ENCODE peak calls at places on chromosomes 11 and 22, in nine cellular contexts. S is H9, P is heart right ventricle, C is lung, L is GM23248, H is mammary epithelial cell, M is GM12878, N is NT2/D1, B is tibial nerve. K is an unnamed sample. For H3K9me3, the result is how much of the 10 kb centered on the place peaks cover.

GRCh38 chr11:68432874-68433273 is 27.7 kb upstream of the PPP6R3 start:
- DNase-seq in B (no peak), M (no peak), N (no peak), H (no peak), P (no peak), S (no peak), L (no peak), C (no peak), K (no peak)

GRCh38 chr22:35109613-35110012 is 43.7 kb downstream of the ISX start:
- DNase-seq in L (no peak), H (no peak), B (no peak), S (no peak), N (no peak), C (no peak), M (no peak), P (no peak), K (no peak)

GRCh38 chr11:61495801-61496601 is 12.5 kb upstream of the LRRC10B start:
- DNase-seq in P (no peak), N (no peak), H (no peak), L (no peak), B (no peak), M (no peak), C (no peak), S (no peak), K (no peak)

GRCh38 chr22:22712666-22713365 is 68.4 kb downstream of the GGTLC2 start:
- DNase-seq in H (no peak), P (no peak), B (no peak), L (no peak), N (no peak), M (no peak), S (no peak), C (peak), K (no peak)

GRCh38 chr22:50148166-50148500 is 22.4 kb upstream of the PANX2 start:
- DNase-seq in P (no peak), B (no peak), S (no peak), N (no peak), M (no peak), L (no peak), H (no peak), C (no peak), K (no peak)

GRCh38 chr11:127470485-127470884 is 469.9 kb upstream of the KIRREL3 start:
- DNase-seq in P (no peak), L (peak), B (no peak), M (no peak), S (no peak), H (no peak), N (no peak), C (no peak), K (no peak)

GRCh38 chr11:33843018-33843417 is 48.9 kb downstream of the LMO2 start:
- DNase-seq in B (no peak), H (no peak), P (no peak), N (no peak), S (no peak), L (no peak), M (no peak), C (no peak), K (no peak)

GRCh38 chr11:76496174-76496573 is 51.4 kb downstream of the EMSY start:
- DNase-seq in S (no peak), B (no peak), M (no peak), H (no peak), C (no peak), L (no peak), P (no peak), N (no peak), K (no peak)

GRCh38 chr22:16651217-16651616 is 58.6 kb upstream of the CCT8L2 start:
- DNase-seq in H (no peak), S (no peak), M (no peak), L (no peak), N (no peak), B (no peak), P (no peak), C (no peak), K (no peak)
- H3K9me3 ChIP-seq in H (under half), S (half or more), M (under half), L (under half), N (under half), B (under half), P (under half), C (under half), K (under half)

GRCh38 chr11:58782066-58782465 is 50.3 kb upstream of the GLYAT start:
- DNase-seq in P (no peak), M (no peak), C (no peak), N (no peak), S (no peak), L (no peak), H (no peak), B (no peak), K (no peak)
- H3K9me3 ChIP-seq in P (under half), M (under half), C (under half), N (under half), S (under half), L (under half), H (under half), B (under half), K (under half)

GRCh38 chr22:36435516-36436415 is 45.7 kb downstream of the TXN2 start:
- DNase-seq in C (peak), M (peak), B (no peak), L (no peak), P (no peak), H (peak), N (no peak), S (peak), K (peak)
- H3K9me3 ChIP-seq in C (under half), M (under half), B (under half), L (under half), P (under half), H (under half), N (under half), S (under half), K (under half)

GRCh38 chr11:17369094-17369493 is 17.5 kb downstream of the NCR3LG1 start:
- DNase-seq in B (no peak), C (no peak), H (no peak), N (no peak), M (no peak), L (no peak), S (no peak), P (no peak), K (no peak)
- H3K9me3 ChIP-seq in B (under half), C (under half), H (under half), N (half or more), M (under half), L (under half), S (half or more), P (under half), K (under half)

DNA sequence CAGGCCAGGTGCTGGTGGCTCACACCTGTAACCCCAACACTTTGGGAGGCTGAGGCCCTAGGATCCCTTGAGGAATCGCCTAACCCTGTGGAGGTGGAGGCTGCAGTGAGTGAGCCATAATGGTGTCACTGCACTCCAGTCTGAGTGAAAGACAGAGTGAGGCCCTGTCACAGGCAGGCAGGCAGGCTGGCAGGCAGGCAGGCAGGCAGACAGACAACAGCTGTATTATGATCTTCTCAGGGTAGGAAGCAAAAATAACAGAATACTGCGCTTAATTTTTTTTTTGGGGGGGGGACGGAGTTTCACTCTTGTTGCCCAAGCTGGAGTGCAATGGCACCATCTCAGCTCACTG is 3901.6 kb upstream of the OR11H1 start:
- DNase-seq in H (no peak), N (no peak), L (no peak), P (no peak), S (no peak), C (no peak), B (no peak), M (no peak), K (no peak)
- H3K9me3 ChIP-seq in H (half or more), N (under half), L (under half), P (under half), S (half or more), C (under half), B (under half), M (under half), K (under half)

K was measured in T-helper 17 cell.